ENCODE peak calls at places on chromosomes 1 and 21, in five cellular contexts. F is K562, K is HepG2, W is A549, T is GM12878. U is an unnamed sample.

GRCh38 chr1:236507022-236507700 is 16.6 kb upstream of the LGALS8 start:
- DNase-seq in F (no peak), K (peak; percentile 46), W (no peak), T (no peak), U (peak; percentile 31)

GRCh38 chr1:229535226-229535625 is 23.3 kb downstream of the ABCB10 start:
- DNase-seq in F (no peak), K (no peak), W (no peak), T (no peak), U (no peak)

GRCh38 chr1:223209992-223210785 is 67.1 kb upstream of the TLR5 start:
- DNase-seq in F (no peak), K (no peak), W (no peak), T (no peak), U (no peak)

GRCh38 chr1:41005876-41006275 is 15.6 kb downstream of the SLFNL1 start:
- DNase-seq in F (no peak), K (no peak), W (no peak), T (peak; percentile 7), U (no peak)

GRCh38 chr1:208431721-208432120 is 187.5 kb upstream of the PLXNA2 start:
- DNase-seq in F (no peak), K (no peak), W (peak; percentile 13), T (no peak), U (no peak)

GRCh38 chr21:24514081-24514733 is 1093.1 kb downstream of the MRPL39 start:
- DNase-seq in F (no peak), K (no peak), W (peak; percentile 0), T (no peak), U (no peak)

GRCh38 chr1:153546796-153547559 is 1.4 kb upstream of the S100A4 start:
- DNase-seq in F (no peak), K (no peak), W (no peak), T (no peak), U (no peak)

GRCh38 chr1:183567584-183567983 is 22.7 kb downstream of the NCF2 start:
- DNase-seq in F (peak; percentile 65), K (no peak), W (no peak), T (peak; percentile 17), U (no peak)

GRCh38 chr1:49351744-49352143 is 575.1 kb upstream of the BEND5 start:
- DNase-seq in F (no peak), K (no peak), W (no peak), T (no peak), U (no peak)

GRCh38 chr1:27940297-27940696 is 5.5 kb downstream of the SMPDL3B start:
- DNase-seq in F (peak; percentile 80), K (peak; percentile 43), W (peak; percentile 20), T (no peak), U (peak; percentile 44)

GRCh38 chr1:109788695-109789521 is 25.2 kb upstream of the EPS8L3 start:
- DNase-seq in F (peak; percentile 79), K (peak; percentile 44), W (peak; percentile 65), T (no peak), U (no peak)

GRCh38 chr1:224380003-224380402 is 23.3 kb downstream of the CNIH4 start:
- DNase-seq in F (no peak), K (no peak), W (no peak), T (peak; percentile 75), U (no peak)

GRCh38 chr1:220906561-220907334 is 27.5 kb downstream of the HLX start:
- DNase-seq in F (no peak), K (no peak), W (peak; percentile 48), T (no peak), U (no peak)

GRCh38 chr1:160522622-160523345 is at the start of gene SLAMF6:
- DNase-seq in F (peak; percentile 45), K (no peak), W (no peak), T (peak; percentile 59), U (no peak)

GRCh38 chr21:45873866-45874265 is 107.7 kb upstream of the COL6A1 start:
- DNase-seq in F (no peak), K (no peak), W (no peak), T (no peak), U (no peak)

GRCh38 chr1:17198476-17199258 is 6.3 kb upstream of the PADI1 start:
- DNase-seq in F (no peak), K (no peak), W (no peak), T (no peak), U (no peak)

GRCh38 chr1:58451560-58452211 is 94.8 kb downstream of the OMA1 start:
- DNase-seq in F (no peak), K (peak; percentile 8), W (no peak), T (no peak), U (no peak)

GRCh38 chr1:85199667-85200366 is 999 bp downstream of the SYDE2 start:
- DNase-seq in F (no peak), K (no peak), W (no peak), T (no peak), U (peak; percentile 32)

GRCh38 chr1:213657879-213658278 is 329.9 kb upstream of the PROX1 start:
- DNase-seq in F (no peak), K (no peak), W (no peak), T (no peak), U (no peak)

GRCh38 chr1:222970711-222971110 is 155.9 kb downstream of the DISP1 start:
- DNase-seq in F (no peak), K (no peak), W (no peak), T (no peak), U (no peak)

GRCh38 chr1:24964811-24965570 is 34.9 kb upstream of the RUNX3 start:
- DNase-seq in F (peak; percentile 11), K (no peak), W (no peak), T (peak; percentile 96), U (no peak)
- TF ChIP-seq MYC in F (no peak), K (no peak), W (no peak), T (no peak), U (no peak)

DNA sequence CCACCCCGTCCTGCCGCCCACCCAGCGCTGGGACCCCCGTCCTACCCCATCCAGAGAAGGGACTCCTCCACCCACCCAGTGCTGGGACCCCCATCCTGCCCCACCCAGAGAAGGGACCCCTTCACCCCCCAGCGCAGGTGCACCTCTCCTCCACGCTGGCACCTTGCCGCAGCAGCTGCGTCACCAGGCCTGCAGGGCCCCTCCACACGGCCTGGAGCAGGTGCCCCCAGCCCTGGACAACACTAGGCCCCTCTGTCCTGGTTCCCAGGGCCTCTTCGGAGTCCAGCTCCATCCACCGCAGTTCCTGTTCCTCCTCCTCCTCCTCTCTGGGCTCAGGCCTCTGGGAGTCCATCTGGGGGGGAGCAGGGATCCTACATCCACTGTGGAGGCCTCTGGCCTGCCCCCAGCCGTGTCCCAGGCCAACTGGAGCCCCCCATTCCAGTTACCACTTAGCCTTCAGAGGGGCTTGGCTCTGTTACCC is 382 bp downstream of the ANKRD65 start:
- DNase-seq in F (no peak), K (no peak), W (no peak), T (no peak), U (no peak)
- TF ChIP-seq MAX in F (no peak), K (no peak), W (no peak), T (no peak), U (no peak)

DNA sequence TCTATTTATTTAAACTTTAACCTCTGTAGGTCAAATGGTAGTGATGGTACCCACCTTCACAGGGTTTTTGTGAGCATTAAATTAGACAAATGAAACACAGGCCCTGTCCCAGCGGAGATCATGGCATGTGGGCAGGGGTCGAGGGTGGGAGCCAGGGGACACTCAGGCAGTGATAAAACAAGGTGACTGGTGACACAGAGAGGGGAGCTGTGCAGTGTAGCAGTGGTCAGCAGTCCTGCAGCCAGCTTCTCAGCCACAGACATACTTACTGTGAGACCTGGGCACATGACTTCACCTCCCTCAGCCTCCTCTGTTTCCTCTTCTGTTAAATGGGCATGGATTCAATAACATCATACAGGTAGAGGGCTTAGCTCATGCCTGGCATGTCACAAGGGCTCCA is 44.9 kb downstream of the SRRM1 start:
- DNase-seq in F (no peak), K (no peak), W (no peak), T (no peak), U (no peak)
- H3K27ac ChIP-seq in F (no peak overlapping the region), K (no peak overlapping the region), W (peak overlapping the region; percentile 42), T (no peak overlapping the region), U (no peak overlapping the region)

GRCh38 chr21:14523234-14523633 is 22.9 kb downstream of the SAMSN1 start:
- DNase-seq in F (no peak), K (no peak), W (no peak), T (no peak), U (no peak)
- TF ChIP-seq MYC in F (no peak), K (no peak), W (no peak), T (no peak), U (no peak)

DNA sequence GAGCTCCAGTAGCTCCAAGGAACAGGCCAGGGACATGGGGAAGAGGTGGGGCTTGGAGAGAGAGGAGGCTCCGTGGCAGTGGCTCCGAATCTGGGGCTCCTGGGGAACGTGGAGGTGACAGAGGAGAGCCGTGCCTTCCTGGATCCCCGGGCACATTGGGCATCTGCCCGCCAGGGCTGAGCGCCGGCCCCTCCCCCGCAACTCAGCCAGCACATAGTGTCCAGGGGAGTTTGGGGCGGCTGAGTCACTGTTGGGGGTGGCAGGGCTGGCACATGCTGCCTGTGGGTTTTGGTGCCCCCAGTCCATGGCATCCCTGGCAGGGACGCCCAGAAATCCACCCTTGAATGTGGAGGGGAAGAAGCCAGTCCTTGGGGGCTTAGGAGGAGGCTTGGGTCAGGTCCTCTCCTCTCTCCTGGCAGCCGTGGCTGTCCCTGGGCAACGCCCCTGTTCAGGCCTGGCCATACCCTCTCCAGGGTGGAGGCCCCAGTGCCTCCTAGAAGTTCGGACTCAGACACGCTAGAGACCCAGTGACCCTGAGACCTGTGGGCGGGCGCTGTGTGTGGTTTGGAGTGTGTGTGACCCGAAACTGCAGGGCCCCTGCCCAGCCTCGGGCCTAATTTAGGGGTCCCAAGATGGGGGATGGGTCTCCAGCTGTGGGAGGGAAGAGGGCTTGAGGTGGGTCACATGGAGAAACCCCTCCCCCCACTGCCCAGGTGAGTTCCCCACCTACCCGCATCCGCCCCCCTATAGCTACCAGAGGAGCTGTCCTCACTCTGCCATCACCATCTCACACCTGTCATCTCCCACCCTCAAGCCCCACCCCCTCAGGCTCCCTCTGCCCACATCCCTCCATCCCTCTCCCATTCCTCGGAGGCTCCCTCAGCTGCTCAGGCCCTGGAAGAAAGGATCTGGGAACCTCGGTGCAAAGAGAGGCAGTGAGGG is 1.6 kb downstream of the HSPB7 start:
- DNase-seq in F (no peak), K (no peak), W (no peak), T (no peak), U (no peak)
- TF ChIP-seq MAX in F (no peak), K (no peak), W (no peak), T (no peak), U (no peak)